ENCODE peak calls at places on chromosomes 13 and 19, in eight cellular contexts. One of them, this sample, is unnamed.

GRCh38 chr13:114259974-114260373 is 21.4 kb upstream of the UPF3A start:
- DNase-seq in cardiac muscle cell: no peak
- DNase-seq in transverse colon: peak; percentile 22
- DNase-seq in AG10803: no peak
- DNase-seq in cardiac fibroblast: no peak
- DNase-seq in spleen: no peak
- DNase-seq in breast epithelium: no peak
- DNase-seq in GM23338: no peak
- DNase-seq in this sample: no peak

GRCh38 chr19:33646306-33646705 is 24.6 kb downstream of the CHST8 start:
- DNase-seq in AG10803: no peak
- DNase-seq in breast epithelium: no peak
- DNase-seq in cardiac muscle cell: no peak
- DNase-seq in cardiac fibroblast: no peak
- DNase-seq in GM23338: no peak
- DNase-seq in transverse colon: no peak
- DNase-seq in spleen: peak; percentile 16
- DNase-seq in this sample: no peak

GRCh38 chr19:3403489-3404323 is 37.3 kb downstream of the NFIC start:
- DNase-seq in transverse colon: peak; percentile 80
- DNase-seq in cardiac fibroblast: peak; percentile 92
- DNase-seq in spleen: peak; percentile 84
- DNase-seq in breast epithelium: peak; percentile 88
- DNase-seq in cardiac muscle cell: peak; percentile 96
- DNase-seq in AG10803: peak; percentile 99
- DNase-seq in GM23338: peak; percentile 31
- DNase-seq in this sample: peak; percentile 99

GRCh38 chr19:6752257-6753177 is 13.0 kb downstream of the TRIP10 start:
- DNase-seq in cardiac muscle cell: peak; percentile 48
- DNase-seq in transverse colon: peak; percentile 85
- DNase-seq in cardiac fibroblast: no peak
- DNase-seq in breast epithelium: no peak
- DNase-seq in spleen: peak; percentile 76
- DNase-seq in GM23338: peak; percentile 91
- DNase-seq in AG10803: no peak
- DNase-seq in this sample: no peak

GRCh38 chr13:91623151-91623550 is 224.7 kb downstream of the GPC5 start:
- DNase-seq in cardiac muscle cell: no peak
- DNase-seq in cardiac fibroblast: no peak
- DNase-seq in AG10803: no peak
- DNase-seq in transverse colon: no peak
- DNase-seq in GM23338: peak; percentile 7
- DNase-seq in breast epithelium: no peak
- DNase-seq in spleen: no peak
- DNase-seq in this sample: no peak

GRCh38 chr13:100674363-100674847 is at the start of gene TMTC4:
- DNase-seq in AG10803: no peak
- DNase-seq in spleen: no peak
- DNase-seq in GM23338: peak; percentile 35
- DNase-seq in breast epithelium: no peak
- DNase-seq in transverse colon: peak; percentile 32
- DNase-seq in cardiac fibroblast: no peak
- DNase-seq in cardiac muscle cell: peak; percentile 72
- DNase-seq in this sample: no peak

GRCh38 chr19:6020166-6020967 is 42.4 kb upstream of the RANBP3 start:
- DNase-seq in breast epithelium: no peak
- DNase-seq in GM23338: no peak
- DNase-seq in transverse colon: no peak
- DNase-seq in AG10803: no peak
- DNase-seq in cardiac fibroblast: no peak
- DNase-seq in spleen: peak; percentile 59
- DNase-seq in cardiac muscle cell: no peak
- DNase-seq in this sample: no peak

GRCh38 chr13:48828962-48829405 is 146.7 kb upstream of the FNDC3A start:
- DNase-seq in transverse colon: no peak
- DNase-seq in AG10803: no peak
- DNase-seq in spleen: no peak
- DNase-seq in breast epithelium: no peak
- DNase-seq in GM23338: peak; percentile 41
- DNase-seq in cardiac muscle cell: no peak
- DNase-seq in cardiac fibroblast: peak; percentile 45
- DNase-seq in this sample: no peak

GRCh38 chr13:18943273-18943672 is 238.4 kb downstream of the TUBA3C start:
- DNase-seq in breast epithelium: no peak
- DNase-seq in cardiac fibroblast: no peak
- DNase-seq in transverse colon: no peak
- DNase-seq in GM23338: no peak
- DNase-seq in cardiac muscle cell: no peak
- DNase-seq in AG10803: no peak
- DNase-seq in spleen: peak; percentile 69
- DNase-seq in this sample: no peak

GRCh38 chr19:30077851-30078355 is 135.9 kb downstream of the URI1 start:
- DNase-seq in breast epithelium: no peak
- DNase-seq in GM23338: no peak
- DNase-seq in spleen: peak; percentile 40
- DNase-seq in cardiac muscle cell: no peak
- DNase-seq in transverse colon: peak; percentile 3
- DNase-seq in cardiac fibroblast: no peak
- DNase-seq in AG10803: no peak
- DNase-seq in this sample: no peak

GRCh38 chr13:40345654-40346372 is 320.6 kb downstream of the FOXO1 start:
- DNase-seq in breast epithelium: no peak
- DNase-seq in transverse colon: no peak
- DNase-seq in cardiac muscle cell: no peak
- DNase-seq in GM23338: peak; percentile 18
- DNase-seq in AG10803: no peak
- DNase-seq in cardiac fibroblast: no peak
- DNase-seq in spleen: peak; percentile 81
- DNase-seq in this sample: no peak

GRCh38 chr13:48567521-48568331 is 34.8 kb upstream of the RCBTB2 start:
- DNase-seq in AG10803: peak; percentile 38
- DNase-seq in GM23338: no peak
- DNase-seq in cardiac fibroblast: peak; percentile 65
- DNase-seq in cardiac muscle cell: no peak
- DNase-seq in spleen: no peak
- DNase-seq in breast epithelium: no peak
- DNase-seq in transverse colon: no peak
- DNase-seq in this sample: no peak

GRCh38 chr19:40691421-40692211 is 1.2 kb upstream of the NUMBL start:
- DNase-seq in transverse colon: no peak
- DNase-seq in spleen: peak; percentile 81
- DNase-seq in breast epithelium: no peak
- DNase-seq in GM23338: peak; percentile 71
- DNase-seq in cardiac fibroblast: no peak
- DNase-seq in cardiac muscle cell: no peak
- DNase-seq in AG10803: no peak
- DNase-seq in this sample: no peak
- H3K4me3 ChIP-seq in transverse colon: no peak overlapping the region
- H3K4me3 ChIP-seq in spleen: no peak overlapping the region
- H3K4me3 ChIP-seq in breast epithelium: no peak overlapping the region
- H3K4me3 ChIP-seq in GM23338: peak overlapping the region; percentile 78
- H3K4me3 ChIP-seq in cardiac fibroblast: no peak overlapping the region
- H3K4me3 ChIP-seq in cardiac muscle cell: no peak overlapping the region
- H3K4me3 ChIP-seq in AG10803: no peak overlapping the region
- H3K4me3 ChIP-seq in this sample: peak overlapping the region; percentile 91

GRCh38 chr19:46723023-46723461 is 6.1 kb upstream of the PRKD2 start:
- DNase-seq in transverse colon: no peak
- DNase-seq in spleen: peak; percentile 88
- DNase-seq in AG10803: no peak
- DNase-seq in cardiac fibroblast: no peak
- DNase-seq in cardiac muscle cell: no peak
- DNase-seq in GM23338: no peak
- DNase-seq in breast epithelium: no peak
- DNase-seq in this sample: no peak

GRCh38 chr19:46722421-46723022 is 5.6 kb upstream of the PRKD2 start:
- DNase-seq in breast epithelium: no peak
- DNase-seq in cardiac muscle cell: no peak
- DNase-seq in cardiac fibroblast: no peak
- DNase-seq in GM23338: no peak
- DNase-seq in spleen: peak; percentile 81
- DNase-seq in AG10803: no peak
- DNase-seq in transverse colon: no peak
- DNase-seq in this sample: no peak

GRCh38 chr19:46724468-46724867 is 7.6 kb upstream of the PRKD2 start:
- DNase-seq in GM23338: no peak
- DNase-seq in AG10803: no peak
- DNase-seq in transverse colon: no peak
- DNase-seq in breast epithelium: no peak
- DNase-seq in spleen: no peak
- DNase-seq in cardiac muscle cell: no peak
- DNase-seq in cardiac fibroblast: no peak
- DNase-seq in this sample: no peak

GRCh38 chr19:46722004-46722380 is 5.1 kb upstream of the PRKD2 start:
- DNase-seq in cardiac fibroblast: no peak
- DNase-seq in AG10803: no peak
- DNase-seq in spleen: peak; percentile 74
- DNase-seq in cardiac muscle cell: no peak
- DNase-seq in GM23338: no peak
- DNase-seq in transverse colon: no peak
- DNase-seq in breast epithelium: no peak
- DNase-seq in this sample: no peak

DNA sequence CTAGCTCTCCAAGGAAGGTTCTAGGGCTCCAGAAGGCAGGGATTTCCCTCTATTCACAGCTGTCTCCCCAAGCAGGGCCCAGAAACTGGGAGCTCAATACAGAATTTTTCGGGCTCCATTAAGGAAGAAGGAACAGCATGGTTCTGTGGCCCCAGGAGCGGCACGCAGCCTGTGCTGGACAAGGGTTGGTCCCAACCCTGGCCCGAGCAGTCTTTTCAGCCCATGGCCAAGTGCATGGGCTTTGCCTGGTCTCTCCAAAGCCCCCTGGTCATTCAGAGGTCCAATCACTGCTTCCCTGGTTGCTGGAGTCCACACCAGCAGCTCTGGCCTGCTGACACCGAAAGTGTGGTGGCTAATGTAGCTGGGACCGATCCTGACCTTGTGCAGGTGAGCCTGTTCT is 6.6 kb upstream of the PRKD2 start:
- DNase-seq in AG10803: no peak
- DNase-seq in transverse colon: no peak
- DNase-seq in breast epithelium: no peak
- DNase-seq in cardiac fibroblast: no peak
- DNase-seq in GM23338: no peak
- DNase-seq in cardiac muscle cell: no peak
- DNase-seq in spleen: no peak
- DNase-seq in this sample: no peak
- TF ChIP-seq CTCF in AG10803: no peak
- TF ChIP-seq CTCF in transverse colon: no peak
- TF ChIP-seq CTCF in breast epithelium: no peak
- TF ChIP-seq CTCF in cardiac fibroblast: no peak
- TF ChIP-seq CTCF in GM23338: no peak
- TF ChIP-seq CTCF in cardiac muscle cell: no peak
- TF ChIP-seq CTCF in spleen: no peak
- TF ChIP-seq CTCF in this sample: no peak

DNA sequence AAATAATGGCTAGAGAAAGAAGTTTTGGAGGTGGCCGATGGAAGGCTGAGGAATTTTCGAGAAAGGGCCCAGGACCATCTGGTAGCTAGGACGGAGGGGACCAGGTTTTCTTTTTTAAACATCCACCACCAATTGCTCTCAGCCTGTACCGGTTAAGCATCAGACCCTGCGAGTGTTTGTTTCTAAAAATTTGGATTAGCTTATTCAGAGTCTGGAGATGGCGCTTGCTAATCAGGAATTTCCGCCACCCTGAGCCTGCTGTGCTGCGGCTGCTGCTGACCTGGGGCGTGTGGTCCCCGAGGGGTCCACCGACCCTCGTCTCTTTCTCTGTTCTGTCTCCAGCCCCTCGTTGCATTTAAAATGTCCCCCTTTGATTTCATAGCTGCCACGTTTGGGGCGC is 2.0 kb downstream of the UHRF1 start:
- DNase-seq in breast epithelium: no peak
- DNase-seq in cardiac fibroblast: no peak
- DNase-seq in spleen: no peak
- DNase-seq in GM23338: no peak
- DNase-seq in AG10803: peak; percentile 19
- DNase-seq in transverse colon: no peak
- DNase-seq in cardiac muscle cell: no peak
- DNase-seq in this sample: no peak
- H3K4me3 ChIP-seq in breast epithelium: peak overlapping the region; percentile 10
- H3K4me3 ChIP-seq in cardiac fibroblast: peak overlapping the region; percentile 66
- H3K4me3 ChIP-seq in spleen: peak overlapping the region; percentile 69
- H3K4me3 ChIP-seq in GM23338: peak overlapping the region; percentile 30
- H3K4me3 ChIP-seq in AG10803: peak overlapping the region; percentile 58
- H3K4me3 ChIP-seq in transverse colon: no peak overlapping the region
- H3K4me3 ChIP-seq in cardiac muscle cell: no peak overlapping the region
- H3K4me3 ChIP-seq in this sample: peak overlapping the region; percentile 97

GRCh38 chr19:13083627-13084026 is 19.0 kb downstream of the LYL1 start:
- DNase-seq in AG10803: no peak
- DNase-seq in transverse colon: no peak
- DNase-seq in spleen: no peak
- DNase-seq in breast epithelium: no peak
- DNase-seq in cardiac fibroblast: no peak
- DNase-seq in GM23338: no peak
- DNase-seq in cardiac muscle cell: no peak
- DNase-seq in this sample: no peak

GRCh38 chr19:13079542-13079986 is 23.1 kb downstream of the LYL1 start:
- DNase-seq in GM23338: no peak
- DNase-seq in cardiac fibroblast: no peak
- DNase-seq in spleen: no peak
- DNase-seq in AG10803: peak; percentile 86
- DNase-seq in breast epithelium: no peak
- DNase-seq in cardiac muscle cell: no peak
- DNase-seq in transverse colon: peak; percentile 80
- DNase-seq in this sample: no peak

GRCh38 chr19:13083008-13083404 is 19.7 kb downstream of the LYL1 start:
- DNase-seq in spleen: no peak
- DNase-seq in AG10803: no peak
- DNase-seq in cardiac fibroblast: no peak
- DNase-seq in cardiac muscle cell: no peak
- DNase-seq in breast epithelium: no peak
- DNase-seq in transverse colon: no peak
- DNase-seq in GM23338: no peak
- DNase-seq in this sample: no peak

GRCh38 chr19:13085673-13086072 is 17.0 kb downstream of the LYL1 start:
- DNase-seq in spleen: no peak
- DNase-seq in GM23338: no peak
- DNase-seq in cardiac fibroblast: no peak
- DNase-seq in breast epithelium: no peak
- DNase-seq in cardiac muscle cell: peak; percentile 60
- DNase-seq in transverse colon: no peak
- DNase-seq in AG10803: no peak
- DNase-seq in this sample: no peak

DNA sequence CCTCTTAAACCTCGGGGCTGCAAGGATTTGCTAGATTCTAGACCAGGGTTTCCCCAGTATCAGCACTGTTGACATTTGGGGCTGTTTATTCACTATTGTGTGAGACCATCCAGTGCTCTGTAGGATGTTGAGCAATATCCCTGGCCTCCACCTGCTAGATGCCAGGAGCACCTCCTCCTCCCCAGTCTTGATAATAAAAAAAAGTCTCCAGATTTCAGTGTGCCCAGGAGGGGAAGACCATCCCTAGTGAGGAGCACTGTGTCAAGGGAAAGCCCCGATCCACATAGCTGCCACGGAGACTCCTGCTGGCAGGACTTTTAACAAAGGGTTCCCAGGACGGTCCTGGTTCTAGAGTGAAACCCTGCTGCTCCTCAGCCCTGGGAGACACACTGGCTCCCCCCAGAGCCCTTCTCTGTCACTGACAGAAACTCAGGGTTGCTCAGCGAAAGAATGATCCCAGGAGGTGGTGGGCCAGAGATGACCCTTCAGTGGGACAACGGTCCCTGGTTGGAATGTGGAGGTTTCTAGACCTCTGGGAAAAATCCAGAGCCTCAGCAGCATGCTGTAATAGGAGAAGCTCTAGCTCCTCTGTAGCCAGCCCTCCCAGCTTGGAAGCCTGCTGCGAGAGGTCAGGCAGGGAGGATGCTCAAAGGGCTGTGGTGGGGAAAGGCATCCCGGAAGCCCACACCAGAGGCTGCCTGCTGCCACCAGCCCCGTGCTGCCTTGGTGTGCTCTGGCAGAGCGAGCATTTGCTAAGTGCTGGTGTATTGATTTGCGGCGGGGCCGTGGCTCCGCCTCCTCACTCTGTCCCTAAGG is 20.3 kb downstream of the LYL1 start:
- DNase-seq in GM23338: peak; percentile 74
- DNase-seq in cardiac fibroblast: peak; percentile 32
- DNase-seq in transverse colon: no peak
- DNase-seq in spleen: no peak
- DNase-seq in breast epithelium: no peak
- DNase-seq in cardiac muscle cell: peak; percentile 48
- DNase-seq in AG10803: peak; percentile 49
- DNase-seq in this sample: no peak
- TF ChIP-seq CTCF in GM23338: peak; percentile 49
- TF ChIP-seq CTCF in cardiac fibroblast: peak; percentile 9
- TF ChIP-seq CTCF in transverse colon: no peak
- TF ChIP-seq CTCF in spleen: no peak
- TF ChIP-seq CTCF in breast epithelium: no peak
- TF ChIP-seq CTCF in cardiac muscle cell: peak; percentile 33
- TF ChIP-seq CTCF in AG10803: peak; percentile 50
- TF ChIP-seq CTCF in this sample: no peak